ENCODE peak calls at places on chromosomes 3 and 15, in five cellular contexts. G is AG09309; H is natural killer cell treated with Interleukin-12 subunit alpha and Interleukin-12 subunit beta and Interleukin-15 and Interleukin-18, amount 100 ng/mL, for 72 hours; W is hippocampal formation; E is glutamatergic neuron. S is an unnamed sample.
A peak's percentile ranks its signal among the peaks of the same experiment; 100 is the strongest.

GRCh38 chr3:12350151-12350813 is 61.4 kb downstream of the PPARG start:
- DNase-seq in G (no peak), H (no peak), W (no peak), E (no peak), S (peak; percentile 72)

GRCh38 chr3:151011427-151011826 is 38.9 kb upstream of the CLRN1 start:
- DNase-seq in W (no peak), H (no peak), E (no peak), G (peak; percentile 3), S (peak; percentile 23)

GRCh38 chr15:70064441-70064840 is 33.3 kb downstream of the TLE3 start:
- DNase-seq in W (no peak), H (no peak), G (no peak), E (no peak), S (no peak)

GRCh38 chr3:134080761-134081160 is 51.0 kb upstream of the SLCO2A1 start:
- DNase-seq in E (no peak), G (no peak), W (no peak), H (no peak), S (no peak)

GRCh38 chr3:194623449-194624290 is 9.5 kb downstream of the TMEM44 start:
- DNase-seq in W (no peak), H (no peak), E (no peak), G (no peak), S (no peak)

GRCh38 chr3:115381931-115382330 is 234.8 kb upstream of the ZBTB20 start:
- DNase-seq in H (no peak), E (no peak), W (no peak), G (no peak), S (no peak)

GRCh38 chr15:27398631-27399030 is 427.6 kb downstream of the GABRG3 start:
- DNase-seq in E (no peak), H (no peak), G (no peak), W (no peak), S (no peak)

GRCh38 chr3:127110982-127111693 is 81.8 kb upstream of the PRR23E start:
- DNase-seq in W (no peak), E (no peak), H (no peak), G (no peak), S (no peak)

GRCh38 chr3:129868912-129869311 is 24.6 kb downstream of the TMCC1 start:
- DNase-seq in H (no peak), W (no peak), G (no peak), E (no peak), S (no peak)

GRCh38 chr3:42118762-42119361 is 27.7 kb downstream of the TRAK1 start:
- DNase-seq in W (peak; percentile 41), H (no peak), G (no peak), E (peak; percentile 41), S (peak; percentile 34)

GRCh38 chr15:95149036-95149435 is 917.7 kb downstream of the MCTP2 start:
- DNase-seq in W (no peak), G (no peak), H (no peak), E (no peak), S (no peak)

GRCh38 chr3:194306109-194306686 is 44.9 kb downstream of the CPN2 start:
- DNase-seq in W (no peak), H (no peak), E (no peak), G (no peak), S (no peak)

GRCh38 chr3:106740116-106740515 is 637.1 kb upstream of the CCDC54 start:
- DNase-seq in W (no peak), H (no peak), E (no peak), G (no peak), S (no peak)

GRCh38 chr3:20052851-20053250 is 12.6 kb downstream of the KAT2B start:
- DNase-seq in E (no peak), H (peak; percentile 71), G (no peak), W (no peak), S (no peak)

GRCh38 chr3:188001052-188001567 is 152.8 kb upstream of the LPP start:
- DNase-seq in H (no peak), W (no peak), E (no peak), G (no peak), S (no peak)

GRCh38 chr3:153210116-153210515 is 48.1 kb downstream of the RAP2B start:
- DNase-seq in E (no peak), G (no peak), H (no peak), W (no peak), S (peak; percentile 24)

GRCh38 chr15:69766156-69766555 is 313.5 kb downstream of the RPLP1 start:
- DNase-seq in E (no peak), G (no peak), H (no peak), W (no peak), S (no peak)

GRCh38 chr15:98855815-98856539 is 151.6 kb downstream of the PGPEP1L start:
- DNase-seq in E (no peak), H (no peak), W (peak; percentile 29), G (no peak), S (no peak)

GRCh38 chr3:54133196-54133595 is 10.8 kb downstream of the CACNA2D3 start:
- DNase-seq in W (no peak), H (no peak), G (no peak), E (no peak), S (no peak)

S was measured in H4.